ENCODE peak calls at places on chromosome 14, in eight cellular contexts. One of them, this sample, is unnamed.

GRCh38 chr14:85566603-85567002 is 36.7 kb downstream of the FLRT2 start:
- DNase-seq in lung: no peak
- DNase-seq in ascending aorta: no peak
- DNase-seq in breast epithelium: no peak
- DNase-seq in GM23338: no peak
- DNase-seq in CD8-positive, alpha-beta T cell: no peak
- DNase-seq in GM12878: no peak
- DNase-seq in upper lobe of right lung: no peak
- DNase-seq in this sample: no peak

GRCh38 chr14:70536830-70537229 is 2.0 kb upstream of the ADAM20 start:
- DNase-seq in lung: no peak
- DNase-seq in ascending aorta: no peak
- DNase-seq in breast epithelium: no peak
- DNase-seq in GM23338: no peak
- DNase-seq in CD8-positive, alpha-beta T cell: no peak
- DNase-seq in GM12878: no peak
- DNase-seq in upper lobe of right lung: no peak
- DNase-seq in this sample: no peak

GRCh38 chr14:51006781-51007211 is 62.5 kb upstream of the PYGL start:
- DNase-seq in lung: peak; percentile 34
- DNase-seq in ascending aorta: no peak
- DNase-seq in breast epithelium: no peak
- DNase-seq in GM23338: no peak
- DNase-seq in CD8-positive, alpha-beta T cell: no peak
- DNase-seq in GM12878: no peak
- DNase-seq in upper lobe of right lung: no peak
- DNase-seq in this sample: peak; percentile 70

GRCh38 chr14:75457024-75457390 is 29.2 kb downstream of the JDP2 start:
- DNase-seq in lung: no peak
- DNase-seq in ascending aorta: no peak
- DNase-seq in breast epithelium: no peak
- DNase-seq in GM23338: no peak
- DNase-seq in CD8-positive, alpha-beta T cell: no peak
- DNase-seq in GM12878: no peak
- DNase-seq in upper lobe of right lung: no peak
- DNase-seq in this sample: no peak

GRCh38 chr14:54312166-54312801 is 84.5 kb upstream of the CDKN3 start:
- DNase-seq in lung: no peak
- DNase-seq in ascending aorta: no peak
- DNase-seq in breast epithelium: peak; percentile 62
- DNase-seq in GM23338: peak; percentile 13
- DNase-seq in CD8-positive, alpha-beta T cell: no peak
- DNase-seq in GM12878: no peak
- DNase-seq in upper lobe of right lung: no peak
- DNase-seq in this sample: no peak

GRCh38 chr14:96072076-96072475 is 32.9 kb downstream of the C14orf132 start:
- DNase-seq in lung: no peak
- DNase-seq in ascending aorta: no peak
- DNase-seq in breast epithelium: peak; percentile 20
- DNase-seq in GM23338: no peak
- DNase-seq in CD8-positive, alpha-beta T cell: no peak
- DNase-seq in GM12878: no peak
- DNase-seq in upper lobe of right lung: no peak
- DNase-seq in this sample: no peak

GRCh38 chr14:21882226-21882625 is 208.6 kb upstream of the OR4E1 start:
- DNase-seq in lung: no peak
- DNase-seq in ascending aorta: no peak
- DNase-seq in breast epithelium: no peak
- DNase-seq in GM23338: no peak
- DNase-seq in CD8-positive, alpha-beta T cell: no peak
- DNase-seq in GM12878: no peak
- DNase-seq in upper lobe of right lung: no peak
- DNase-seq in this sample: no peak

GRCh38 chr14:52888159-52888558 is 62.7 kb downstream of the FERMT2 start:
- DNase-seq in lung: no peak
- DNase-seq in ascending aorta: no peak
- DNase-seq in breast epithelium: no peak
- DNase-seq in GM23338: no peak
- DNase-seq in CD8-positive, alpha-beta T cell: no peak
- DNase-seq in GM12878: no peak
- DNase-seq in upper lobe of right lung: no peak
- DNase-seq in this sample: no peak

GRCh38 chr14:72723741-72724530 is 170.0 kb downstream of the DPF3 start:
- DNase-seq in lung: no peak
- DNase-seq in ascending aorta: no peak
- DNase-seq in breast epithelium: no peak
- DNase-seq in GM23338: no peak
- DNase-seq in CD8-positive, alpha-beta T cell: no peak
- DNase-seq in GM12878: no peak
- DNase-seq in upper lobe of right lung: no peak
- DNase-seq in this sample: no peak

GRCh38 chr14:90447720-90448497 is 51.1 kb downstream of the CALM1 start:
- DNase-seq in lung: no peak
- DNase-seq in ascending aorta: no peak
- DNase-seq in breast epithelium: no peak
- DNase-seq in GM23338: no peak
- DNase-seq in CD8-positive, alpha-beta T cell: no peak
- DNase-seq in GM12878: no peak
- DNase-seq in upper lobe of right lung: no peak
- DNase-seq in this sample: no peak

GRCh38 chr14:65297744-65298143 is 114.8 kb upstream of the FUT8 start:
- DNase-seq in lung: no peak
- DNase-seq in ascending aorta: no peak
- DNase-seq in breast epithelium: no peak
- DNase-seq in GM23338: no peak
- DNase-seq in CD8-positive, alpha-beta T cell: no peak
- DNase-seq in GM12878: no peak
- DNase-seq in upper lobe of right lung: no peak
- DNase-seq in this sample: no peak

GRCh38 chr14:89912667-89913211 is 41.8 kb downstream of the EFCAB11 start:
- DNase-seq in lung: no peak
- DNase-seq in ascending aorta: no peak
- DNase-seq in breast epithelium: no peak
- DNase-seq in GM23338: peak; percentile 53
- DNase-seq in CD8-positive, alpha-beta T cell: no peak
- DNase-seq in GM12878: no peak
- DNase-seq in upper lobe of right lung: no peak
- DNase-seq in this sample: no peak

GRCh38 chr14:35331605-35332516 is 39.7 kb downstream of the PSMA6 start:
- DNase-seq in lung: peak; percentile 70
- DNase-seq in ascending aorta: no peak
- DNase-seq in breast epithelium: peak; percentile 85
- DNase-seq in GM23338: peak; percentile 22
- DNase-seq in CD8-positive, alpha-beta T cell: no peak
- DNase-seq in GM12878: no peak
- DNase-seq in upper lobe of right lung: peak; percentile 82
- DNase-seq in this sample: no peak

GRCh38 chr14:75514673-75515630 is 7.3 kb upstream of the BATF start:
- DNase-seq in lung: no peak
- DNase-seq in ascending aorta: no peak
- DNase-seq in breast epithelium: no peak
- DNase-seq in GM23338: peak; percentile 60
- DNase-seq in CD8-positive, alpha-beta T cell: peak; percentile 61
- DNase-seq in GM12878: peak; percentile 80
- DNase-seq in upper lobe of right lung: no peak
- DNase-seq in this sample: no peak

GRCh38 chr14:77084991-77085390 is 13.1 kb upstream of the CIPC start:
- DNase-seq in lung: no peak
- DNase-seq in ascending aorta: no peak
- DNase-seq in breast epithelium: no peak
- DNase-seq in GM23338: no peak
- DNase-seq in CD8-positive, alpha-beta T cell: no peak
- DNase-seq in GM12878: no peak
- DNase-seq in upper lobe of right lung: no peak
- DNase-seq in this sample: no peak

GRCh38 chr14:44803239-44803905 is 158.4 kb downstream of the KLHL28 start:
- DNase-seq in lung: no peak
- DNase-seq in ascending aorta: no peak
- DNase-seq in breast epithelium: no peak
- DNase-seq in GM23338: peak; percentile 76
- DNase-seq in CD8-positive, alpha-beta T cell: no peak
- DNase-seq in GM12878: peak; percentile 8
- DNase-seq in upper lobe of right lung: no peak
- DNase-seq in this sample: no peak

GRCh38 chr14:94005324-94005723 is 8.2 kb downstream of the CCDC197 start:
- DNase-seq in lung: no peak
- DNase-seq in ascending aorta: no peak
- DNase-seq in breast epithelium: no peak
- DNase-seq in GM23338: peak; percentile 54
- DNase-seq in CD8-positive, alpha-beta T cell: no peak
- DNase-seq in GM12878: no peak
- DNase-seq in upper lobe of right lung: no peak
- DNase-seq in this sample: no peak

GRCh38 chr14:94307410-94307992 is 14.4 kb upstream of the SERPINA10 start:
- DNase-seq in lung: no peak
- DNase-seq in ascending aorta: no peak
- DNase-seq in breast epithelium: no peak
- DNase-seq in GM23338: peak; percentile 72
- DNase-seq in CD8-positive, alpha-beta T cell: no peak
- DNase-seq in GM12878: no peak
- DNase-seq in upper lobe of right lung: no peak
- DNase-seq in this sample: no peak

GRCh38 chr14:68020999-68021663 is 201.6 kb downstream of the RAD51B start:
- DNase-seq in lung: no peak
- DNase-seq in ascending aorta: no peak
- DNase-seq in breast epithelium: no peak
- DNase-seq in GM23338: no peak
- DNase-seq in CD8-positive, alpha-beta T cell: no peak
- DNase-seq in GM12878: peak; percentile 71
- DNase-seq in upper lobe of right lung: no peak
- DNase-seq in this sample: no peak

GRCh38 chr14:94049625-94050023 is 23.5 kb downstream of the OTUB2 start:
- DNase-seq in lung: no peak
- DNase-seq in ascending aorta: no peak
- DNase-seq in breast epithelium: no peak
- DNase-seq in GM23338: no peak
- DNase-seq in CD8-positive, alpha-beta T cell: no peak
- DNase-seq in GM12878: no peak
- DNase-seq in upper lobe of right lung: no peak
- DNase-seq in this sample: no peak

GRCh38 chr14:43735926-43736325 is 771.2 kb downstream of the FSCB start:
- DNase-seq in lung: no peak
- DNase-seq in ascending aorta: no peak
- DNase-seq in breast epithelium: no peak
- DNase-seq in GM23338: no peak
- DNase-seq in CD8-positive, alpha-beta T cell: no peak
- DNase-seq in GM12878: no peak
- DNase-seq in upper lobe of right lung: no peak
- DNase-seq in this sample: no peak

GRCh38 chr14:23729720-23730387 is 93.7 kb downstream of the DHRS2 start:
- DNase-seq in lung: no peak
- DNase-seq in ascending aorta: no peak
- DNase-seq in breast epithelium: no peak
- DNase-seq in GM23338: peak; percentile 53
- DNase-seq in CD8-positive, alpha-beta T cell: no peak
- DNase-seq in GM12878: no peak
- DNase-seq in upper lobe of right lung: no peak
- DNase-seq in this sample: no peak
- H3K27ac ChIP-seq in lung: no peak overlapping the region
- H3K27ac ChIP-seq in ascending aorta: no peak overlapping the region
- H3K27ac ChIP-seq in breast epithelium: no peak overlapping the region
- H3K27ac ChIP-seq in GM23338: no peak overlapping the region
- H3K27ac ChIP-seq in CD8-positive, alpha-beta T cell: no peak overlapping the region
- H3K27ac ChIP-seq in GM12878: no peak overlapping the region
- H3K27ac ChIP-seq in upper lobe of right lung: no peak overlapping the region
- H3K27ac ChIP-seq in this sample: no peak overlapping the region

GRCh38 chr14:58640959-58641358 is 3.2 kb downstream of the DACT1 start:
- DNase-seq in lung: no peak
- DNase-seq in ascending aorta: no peak
- DNase-seq in breast epithelium: no peak
- DNase-seq in GM23338: no peak
- DNase-seq in CD8-positive, alpha-beta T cell: no peak
- DNase-seq in GM12878: no peak
- DNase-seq in upper lobe of right lung: no peak
- DNase-seq in this sample: no peak

GRCh38 chr14:58637391-58638230 is at the start of gene DACT1:
- DNase-seq in lung: peak; percentile 38
- DNase-seq in ascending aorta: no peak
- DNase-seq in breast epithelium: no peak
- DNase-seq in GM23338: peak; percentile 93
- DNase-seq in CD8-positive, alpha-beta T cell: peak; percentile 27
- DNase-seq in GM12878: no peak
- DNase-seq in upper lobe of right lung: peak; percentile 79
- DNase-seq in this sample: peak; percentile 57

GRCh38 chr14:58641509-58641908 is 3.7 kb downstream of the DACT1 start:
- DNase-seq in lung: no peak
- DNase-seq in ascending aorta: no peak
- DNase-seq in breast epithelium: no peak
- DNase-seq in GM23338: no peak
- DNase-seq in CD8-positive, alpha-beta T cell: no peak
- DNase-seq in GM12878: no peak
- DNase-seq in upper lobe of right lung: no peak
- DNase-seq in this sample: no peak

GRCh38 chr14:58638231-58639205 is 756 bp downstream of the DACT1 start:
- DNase-seq in lung: no peak
- DNase-seq in ascending aorta: no peak
- DNase-seq in breast epithelium: no peak
- DNase-seq in GM23338: peak; percentile 59
- DNase-seq in CD8-positive, alpha-beta T cell: no peak
- DNase-seq in GM12878: no peak
- DNase-seq in upper lobe of right lung: peak; percentile 70
- DNase-seq in this sample: no peak

GRCh38 chr14:58639842-58640484 is 2.2 kb downstream of the DACT1 start:
- DNase-seq in lung: peak; percentile 44
- DNase-seq in ascending aorta: no peak
- DNase-seq in breast epithelium: no peak
- DNase-seq in GM23338: peak; percentile 71
- DNase-seq in CD8-positive, alpha-beta T cell: no peak
- DNase-seq in GM12878: peak; percentile 36
- DNase-seq in upper lobe of right lung: no peak
- DNase-seq in this sample: peak; percentile 10
- H3K27ac ChIP-seq in lung: no peak overlapping the region
- H3K27ac ChIP-seq in ascending aorta: no peak overlapping the region
- H3K27ac ChIP-seq in breast epithelium: no peak overlapping the region
- H3K27ac ChIP-seq in GM23338: no peak overlapping the region
- H3K27ac ChIP-seq in CD8-positive, alpha-beta T cell: no peak overlapping the region
- H3K27ac ChIP-seq in GM12878: no peak overlapping the region
- H3K27ac ChIP-seq in upper lobe of right lung: no peak overlapping the region
- H3K27ac ChIP-seq in this sample: no peak overlapping the region

DNA sequence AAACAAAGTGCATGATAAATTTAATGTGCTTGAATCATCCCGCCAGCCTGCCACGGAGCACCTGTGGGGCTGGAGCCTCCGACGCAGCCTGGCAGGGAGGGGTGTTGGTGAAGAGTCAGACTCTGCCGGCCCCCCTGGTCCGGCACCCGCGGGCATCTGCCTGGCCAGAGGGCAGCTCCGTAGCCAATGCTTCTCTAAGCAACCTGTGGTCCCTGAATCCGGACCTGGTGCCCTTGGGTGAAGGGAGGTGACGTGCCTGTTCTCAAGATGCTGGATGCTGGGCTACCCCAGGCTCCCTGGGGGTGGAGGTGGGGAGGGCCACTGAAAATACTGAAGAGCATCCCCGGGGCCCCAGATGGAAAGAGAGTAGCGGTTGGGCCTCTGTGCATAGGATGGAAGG is 158.6 kb upstream of the C14orf180 start:
- DNase-seq in lung: no peak
- DNase-seq in ascending aorta: no peak
- DNase-seq in breast epithelium: no peak
- DNase-seq in GM23338: no peak
- DNase-seq in CD8-positive, alpha-beta T cell: peak; percentile 5
- DNase-seq in GM12878: no peak
- DNase-seq in upper lobe of right lung: peak; percentile 53
- DNase-seq in this sample: no peak
- H3K27ac ChIP-seq in lung: no peak overlapping the region
- H3K27ac ChIP-seq in ascending aorta: no peak overlapping the region
- H3K27ac ChIP-seq in breast epithelium: no peak overlapping the region
- H3K27ac ChIP-seq in GM23338: no peak overlapping the region
- H3K27ac ChIP-seq in CD8-positive, alpha-beta T cell: no peak overlapping the region
- H3K27ac ChIP-seq in GM12878: no peak overlapping the region
- H3K27ac ChIP-seq in upper lobe of right lung: no peak overlapping the region
- H3K27ac ChIP-seq in this sample: no peak overlapping the region

GRCh38 chr14:69151458-69152180 is 1.3 kb downstream of the DCAF5 start:
- DNase-seq in lung: peak; percentile 73
- DNase-seq in ascending aorta: no peak
- DNase-seq in breast epithelium: peak; percentile 60
- DNase-seq in GM23338: peak; percentile 89
- DNase-seq in CD8-positive, alpha-beta T cell: peak; percentile 73
- DNase-seq in GM12878: no peak
- DNase-seq in upper lobe of right lung: peak; percentile 91
- DNase-seq in this sample: peak; percentile 78
- H3K27ac ChIP-seq in lung: peak overlapping the region; percentile 84
- H3K27ac ChIP-seq in ascending aorta: peak overlapping the region; percentile 98
- H3K27ac ChIP-seq in breast epithelium: peak overlapping the region; percentile 97
- H3K27ac ChIP-seq in GM23338: peak overlapping the region; percentile 65
- H3K27ac ChIP-seq in CD8-positive, alpha-beta T cell: peak overlapping the region; percentile 79
- H3K27ac ChIP-seq in GM12878: peak overlapping the region; percentile 90
- H3K27ac ChIP-seq in upper lobe of right lung: peak overlapping the region; percentile 94
- H3K27ac ChIP-seq in this sample: peak overlapping the region; percentile 78